ENCODE peak calls at places on chromosomes 16 and 17, in eight cellular contexts. X, W, S, G, C, T, M and H are unnamed samples.

GRCh38 chr16:87765473-87765775 is 362 bp downstream of the KLHDC4 start:
- DNase-seq in X (no peak), W (peak; percentile 66), S (peak; percentile 69), G (no peak), C (no peak), T (peak; percentile 42), M (peak; percentile 36), H (no peak)

GRCh38 chr16:21156767-21157467 is 1.6 kb upstream of the LDAF1 start:
- DNase-seq in X (peak; percentile 89), W (no peak), S (no peak), G (peak; percentile 54), C (peak; percentile 94), T (peak; percentile 61), M (peak; percentile 82), H (peak; percentile 39)

GRCh38 chr17:21029515-21029914 is 13.3 kb downstream of the USP22 start:
- DNase-seq in X (no peak), W (no peak), S (no peak), G (no peak), C (no peak), T (no peak), M (no peak), H (no peak)

GRCh38 chr17:4533522-4534502 is 21.4 kb downstream of the MYBBP1A start:
- DNase-seq in X (no peak), W (no peak), S (no peak), G (no peak), C (no peak), T (no peak), M (no peak), H (peak; percentile 90)

GRCh38 chr17:39927928-39928867 is 666 bp downstream of the LRRC3C start:
- DNase-seq in X (no peak), W (no peak), S (no peak), G (no peak), C (peak; percentile 20), T (peak; percentile 24), M (no peak), H (no peak)

GRCh38 chr16:58614212-58614611 is 15.4 kb downstream of the CNOT1 start:
- DNase-seq in X (peak; percentile 65), W (no peak), S (no peak), G (no peak), C (peak; percentile 69), T (no peak), M (no peak), H (no peak)

GRCh38 chr17:65163990-65164495 is 26.9 kb downstream of the RGS9 start:
- DNase-seq in X (peak; percentile 59), W (peak; percentile 15), S (peak; percentile 42), G (no peak), C (no peak), T (no peak), M (peak; percentile 60), H (no peak)

GRCh38 chr17:40563371-40564052 is 1.8 kb downstream of the CCR7 start:
- DNase-seq in X (no peak), W (peak; percentile 60), S (peak; percentile 22), G (no peak), C (no peak), T (no peak), M (no peak), H (no peak)

GRCh38 chr17:54937018-54937417 is 31.4 kb downstream of the COX11 start:
- DNase-seq in X (no peak), W (no peak), S (no peak), G (no peak), C (no peak), T (no peak), M (no peak), H (no peak)

GRCh38 chr16:14658063-14658462 is 25.3 kb downstream of the BFAR start:
- DNase-seq in X (no peak), W (no peak), S (no peak), G (no peak), C (no peak), T (no peak), M (no peak), H (no peak)

GRCh38 chr17:48505788-48506187 is 25.0 kb downstream of the HOXB1 start:
- DNase-seq in X (peak; percentile 88), W (no peak), S (peak; percentile 26), G (no peak), C (peak; percentile 78), T (peak; percentile 51), M (peak; percentile 83), H (no peak)

GRCh38 chr16:87238371-87238715 is 78.8 kb downstream of the C16orf95 start:
- DNase-seq in X (no peak), W (no peak), S (no peak), G (no peak), C (no peak), T (no peak), M (no peak), H (no peak)

GRCh38 chr17:185445-186138 is 4.1 kb upstream of the DOC2B start:
- DNase-seq in X (no peak), W (no peak), S (no peak), G (no peak), C (no peak), T (no peak), M (no peak), H (no peak)

GRCh38 chr16:50247906-50248608 is 18.3 kb upstream of the ADCY7 start:
- DNase-seq in X (no peak), W (no peak), S (no peak), G (no peak), C (no peak), T (no peak), M (no peak), H (no peak)

GRCh38 chr16:53901396-53901795 is 197.4 kb downstream of the FTO start:
- DNase-seq in X (no peak), W (no peak), S (no peak), G (no peak), C (no peak), T (no peak), M (no peak), H (no peak)

GRCh38 chr17:8621585-8621984 is 8.9 kb downstream of the MYH10 start:
- DNase-seq in X (peak; percentile 20), W (no peak), S (no peak), G (no peak), C (peak; percentile 63), T (no peak), M (peak; percentile 20), H (no peak)

GRCh38 chr17:57905875-57906455 is 49.2 kb downstream of the CUEDC1 start:
- DNase-seq in X (no peak), W (no peak), S (no peak), G (no peak), C (no peak), T (no peak), M (no peak), H (no peak)

GRCh38 chr17:27217631-27218030 is 76.3 kb upstream of the WSB1 start:
- DNase-seq in X (no peak), W (no peak), S (no peak), G (no peak), C (no peak), T (no peak), M (no peak), H (no peak)

GRCh38 chr17:74369221-74369620 is 1.9 kb downstream of the GPR142 start:
- DNase-seq in X (no peak), W (peak; percentile 63), S (peak; percentile 67), G (no peak), C (no peak), T (no peak), M (no peak), H (no peak)

GRCh38 chr16:4501071-4501478 is 24.9 kb downstream of the HMOX2 start:
- DNase-seq in X (peak; percentile 40), W (no peak), S (no peak), G (no peak), C (peak; percentile 85), T (no peak), M (peak; percentile 54), H (no peak)

GRCh38 chr16:11675561-11676511 is 7.6 kb downstream of the SNN start:
- DNase-seq in X (no peak), W (peak; percentile 46), S (peak; percentile 57), G (no peak), C (no peak), T (no peak), M (no peak), H (peak; percentile 57)

GRCh38 chr17:57823469-57824401 is 26.1 kb downstream of the MRPS23 start:
- DNase-seq in X (no peak), W (no peak), S (no peak), G (no peak), C (peak; percentile 21), T (no peak), M (peak; percentile 34), H (no peak)

GRCh38 chr16:84047206-84047605 is 4.6 kb upstream of the SLC38A8 start:
- DNase-seq in X (no peak), W (no peak), S (no peak), G (no peak), C (no peak), T (no peak), M (no peak), H (no peak)

GRCh38 chr17:66960623-66961022 is 3.9 kb upstream of the CACNG4 start:
- DNase-seq in X (no peak), W (no peak), S (no peak), G (no peak), C (no peak), T (no peak), M (no peak), H (no peak)

GRCh38 chr17:77745702-77746101 is 212.8 kb upstream of the TNRC6C start:
- DNase-seq in X (no peak), W (no peak), S (no peak), G (no peak), C (no peak), T (no peak), M (no peak), H (no peak)

GRCh38 chr16:5870886-5871715 is 773.5 kb upstream of the EEF2KMT start:
- DNase-seq in X (no peak), W (no peak), S (no peak), G (peak; percentile 12), C (no peak), T (no peak), M (no peak), H (no peak)

GRCh38 chr16:56741399-56741798 is 11.5 kb downstream of the NUP93 start:
- DNase-seq in X (no peak), W (no peak), S (no peak), G (no peak), C (no peak), T (no peak), M (no peak), H (no peak)

GRCh38 chr16:66521951-66522771 is 27.8 kb downstream of the TK2 start:
- DNase-seq in X (peak; percentile 47), W (peak; percentile 82), S (peak; percentile 93), G (no peak), C (peak; percentile 27), T (peak; percentile 90), M (peak; percentile 57), H (no peak)

GRCh38 chr17:58083491-58084316 is 485 bp downstream of the DYNLL2 start:
- DNase-seq in X (peak; percentile 78), W (peak; percentile 69), S (peak; percentile 72), G (no peak), C (peak; percentile 22), T (peak; percentile 49), M (peak; percentile 86), H (no peak)

GRCh38 chr17:9432121-9432866 is 143.3 kb downstream of the STX8 start:
- DNase-seq in X (peak; percentile 7), W (no peak), S (no peak), G (no peak), C (no peak), T (no peak), M (no peak), H (no peak)

GRCh38 chr17:4605826-4606225 is 21.5 kb downstream of the SMTNL2 start:
- DNase-seq in X (no peak), W (no peak), S (no peak), G (no peak), C (no peak), T (peak; percentile 25), M (no peak), H (no peak)

GRCh38 chr17:40097931-40098845 is 2.2 kb downstream of the NR1D1 start:
- DNase-seq in X (peak; percentile 52), W (no peak), S (no peak), G (no peak), C (peak; percentile 58), T (peak; percentile 49), M (peak; percentile 57), H (no peak)

GRCh38 chr17:683499-684254 is 31.0 kb downstream of the VPS53 start:
- DNase-seq in X (no peak), W (no peak), S (no peak), G (no peak), C (no peak), T (no peak), M (no peak), H (no peak)